ENCODE peak calls at places on chromosomes 13 and 19, in six cellular contexts. J, Q, H, X, F and S are unnamed samples.

GRCh38 chr19:50358483-50359431 is 6.7 kb downstream of the NAPSA start:
- DNase-seq in J (no peak), Q (no peak), H (no peak), X (peak), F (peak), S (no peak)

GRCh38 chr19:48553676-48554384 is 1.9 kb downstream of the SULT2B1 start:
- DNase-seq in J (peak), Q (peak), H (no peak), X (peak), F (no peak), S (peak)

GRCh38 chr13:91313103-91313502 is 34.4 kb upstream of the MIR17HG start:
- DNase-seq in J (no peak), Q (peak), H (no peak), X (peak), F (no peak), S (peak)

GRCh38 chr13:74288361-74288911 is 154.2 kb upstream of the KLF12 start:
- DNase-seq in J (peak), Q (no peak), H (peak), X (no peak), F (no peak), S (peak)

GRCh38 chr13:46761866-46762265 is 35.1 kb downstream of the ESD start:
- DNase-seq in J (no peak), Q (no peak), H (no peak), X (no peak), F (no peak), S (no peak)

GRCh38 chr19:51595776-51596175 is 24.7 kb downstream of the ZNF175 start:
- DNase-seq in J (no peak), Q (no peak), H (no peak), X (no peak), F (no peak), S (no peak)

GRCh38 chr13:73835138-73835721 is 299.0 kb downstream of the KLF12 start:
- DNase-seq in J (no peak), Q (peak), H (no peak), X (peak), F (peak), S (peak)

GRCh38 chr13:113544071-113544891 is 40.3 kb upstream of the TFDP1 start:
- DNase-seq in J (no peak), Q (peak), H (no peak), X (peak), F (no peak), S (no peak)

GRCh38 chr13:98507060-98507797 is 69.7 kb downstream of the STK24 start:
- DNase-seq in J (peak), Q (peak), H (no peak), X (peak), F (no peak), S (peak)

GRCh38 chr19:28998974-28999373 is 214.0 kb downstream of the UQCRFS1 start:
- DNase-seq in J (no peak), Q (no peak), H (no peak), X (no peak), F (no peak), S (no peak)

GRCh38 chr19:24166055-24166454 is 79.1 kb downstream of the ZNF254 start:
- DNase-seq in J (no peak), Q (no peak), H (no peak), X (no peak), F (no peak), S (no peak)

GRCh38 chr19:23287620-23288019 is 37.4 kb upstream of the ZNF724 start:
- DNase-seq in J (no peak), Q (no peak), H (no peak), X (no peak), F (no peak), S (peak)

GRCh38 chr19:48859711-48860572 is 8.5 kb downstream of the PLEKHA4 start:
- DNase-seq in J (peak), Q (no peak), H (peak), X (peak), F (no peak), S (peak)

GRCh38 chr19:322616-323015 is 22.0 kb downstream of the MIER2 start:
- DNase-seq in J (no peak), Q (no peak), H (no peak), X (no peak), F (no peak), S (no peak)

GRCh38 chr13:83312194-83312593 is 570.1 kb downstream of the SLITRK1 start:
- DNase-seq in J (no peak), Q (no peak), H (no peak), X (no peak), F (no peak), S (no peak)

GRCh38 chr19:13033819-13034611 is 38.7 kb downstream of the NFIX start:
- DNase-seq in J (peak), Q (peak), H (peak), X (peak), F (no peak), S (peak)

GRCh38 chr13:106104281-106104901 is 431.1 kb downstream of the EFNB2 start:
- DNase-seq in J (no peak), Q (no peak), H (no peak), X (no peak), F (no peak), S (no peak)

GRCh38 chr19:35262101-35262761 is 6.5 kb upstream of the USF2 start:
- DNase-seq in J (peak), Q (no peak), H (no peak), X (no peak), F (no peak), S (no peak)

GRCh38 chr13:85204668-85205344 is 594.4 kb downstream of the SLITRK6 start:
- DNase-seq in J (no peak), Q (no peak), H (no peak), X (no peak), F (no peak), S (no peak)

GRCh38 chr13:42539670-42540069 is 34.3 kb upstream of the TNFSF11 start:
- DNase-seq in J (no peak), Q (no peak), H (no peak), X (no peak), F (no peak), S (peak)

GRCh38 chr13:52779028-52779612 is 39.5 kb upstream of the CNMD start:
- DNase-seq in J (no peak), Q (no peak), H (no peak), X (no peak), F (no peak), S (peak)

GRCh38 chr13:79160818-79161217 is 245.2 kb downstream of the RBM26 start:
- DNase-seq in J (no peak), Q (no peak), H (no peak), X (no peak), F (no peak), S (no peak)

GRCh38 chr13:30134578-30134977 is 172.8 kb downstream of the KATNAL1 start:
- DNase-seq in J (no peak), Q (no peak), H (no peak), X (no peak), F (no peak), S (no peak)

GRCh38 chr19:48171584-48172170 is 1.2 kb downstream of the ZSWIM9 start:
- DNase-seq in J (no peak), Q (no peak), H (no peak), X (no peak), F (no peak), S (no peak)

GRCh38 chr19:50334741-50335421 is 5.7 kb upstream of the KCNC3 start:
- DNase-seq in J (no peak), Q (no peak), H (no peak), X (no peak), F (no peak), S (no peak)

GRCh38 chr19:43779820-43780219 is 953 bp downstream of the KCNN4 start:
- DNase-seq in J (no peak), Q (no peak), H (no peak), X (peak), F (no peak), S (no peak)

GRCh38 chr19:3555653-3556422 is 1.5 kb downstream of the MFSD12 start:
- DNase-seq in J (no peak), Q (no peak), H (no peak), X (no peak), F (no peak), S (no peak)

GRCh38 chr19:3556978-3557460 is 367 bp downstream of the MFSD12 start:
- DNase-seq in J (peak), Q (no peak), H (no peak), X (peak), F (no peak), S (peak)

GRCh38 chr19:3556423-3556977 is 886 bp downstream of the MFSD12 start:
- DNase-seq in J (no peak), Q (no peak), H (peak), X (peak), F (no peak), S (no peak)

GRCh38 chr19:3554254-3555083 is 2.9 kb downstream of the MFSD12 start:
- DNase-seq in J (no peak), Q (no peak), H (no peak), X (no peak), F (no peak), S (no peak)

DNA sequence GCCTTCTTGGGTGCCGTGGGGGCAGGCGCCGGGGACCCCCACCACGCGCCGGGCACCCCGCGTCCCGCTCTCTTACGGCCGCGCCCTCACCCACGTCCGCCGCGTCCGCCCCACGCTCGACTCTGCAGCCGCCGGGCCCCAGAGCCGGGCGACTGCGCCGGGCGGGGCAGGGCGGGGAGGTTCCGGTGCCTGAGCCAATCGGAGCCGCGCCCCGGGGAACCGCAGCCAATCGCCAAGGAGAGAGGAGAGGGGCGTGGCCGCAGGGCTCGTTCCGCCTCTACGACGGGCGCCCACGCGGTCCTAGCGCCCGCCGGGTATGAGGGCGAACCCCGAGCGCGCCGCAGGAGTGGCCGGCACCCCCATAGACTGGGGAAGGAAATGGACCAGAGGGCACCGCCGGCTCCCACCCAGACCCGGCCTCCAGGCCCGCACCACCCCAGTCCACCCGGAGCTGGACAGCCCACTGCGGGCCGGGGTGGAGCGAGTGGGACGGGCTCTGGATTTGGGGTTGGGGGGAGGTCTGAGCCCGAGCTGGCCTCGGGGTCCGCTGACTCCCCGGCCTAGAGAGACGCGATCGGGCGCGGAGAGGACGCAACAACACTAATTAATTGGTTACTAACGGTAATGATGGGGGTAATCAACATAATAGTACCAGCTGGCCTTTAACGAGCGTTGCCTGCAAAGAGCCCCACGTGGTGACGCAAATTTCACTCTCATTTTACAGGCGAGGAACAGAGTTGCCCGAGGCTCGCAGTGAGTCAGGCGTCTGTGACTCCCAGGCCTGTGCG is at the start of gene MFSD12:
- DNase-seq in J (peak), Q (peak), H (peak), X (peak), F (peak), S (peak)
- TF ChIP-seq CTCF in J (no peak), Q (no peak), H (no peak), X (no peak), F (no peak), S (no peak)

GRCh38 chr13:59774511-59774911 is 389.2 kb downstream of the DIAPH3 start:
- DNase-seq in J (no peak), Q (peak), H (no peak), X (no peak), F (no peak), S (peak)
- TF ChIP-seq CREB1 in J (no peak), Q (no peak), H (no peak), X (no peak), F (no peak), S (no peak)

DNA sequence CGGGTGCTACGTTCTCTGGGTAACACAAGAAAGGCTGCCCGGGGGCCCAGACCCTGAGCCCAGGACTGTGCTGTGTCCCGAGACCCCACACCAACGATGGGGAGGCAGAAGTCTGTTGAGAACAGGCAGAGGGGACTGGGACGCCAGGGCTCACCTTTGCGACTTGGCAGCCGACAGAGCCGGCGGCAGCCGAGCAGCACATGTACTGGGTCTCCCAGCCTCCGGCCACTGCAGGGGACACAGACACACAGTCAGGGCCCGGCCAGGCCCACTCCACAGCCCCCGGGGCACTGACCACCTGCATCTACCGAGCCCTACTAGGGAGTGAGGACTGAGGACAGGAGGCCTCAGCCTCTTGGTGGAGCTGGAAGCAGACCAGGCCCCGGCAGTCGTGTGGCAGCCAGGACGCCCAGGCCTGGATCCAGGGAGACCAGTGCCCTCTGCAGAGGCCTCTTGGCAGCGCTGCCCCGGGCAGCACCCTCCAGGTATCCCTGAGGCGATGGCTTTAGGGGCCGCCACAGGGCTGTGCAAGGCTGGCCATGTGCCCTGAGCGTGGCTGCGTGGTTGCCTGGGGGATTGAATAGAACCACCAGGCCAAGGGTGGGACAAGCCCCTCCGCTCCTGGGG is 5.6 kb upstream of the ATP8B3 start:
- DNase-seq in J (no peak), Q (no peak), H (no peak), X (no peak), F (no peak), S (no peak)
- TF ChIP-seq CTCF in J (no peak), Q (no peak), H (no peak), X (no peak), F (no peak), S (no peak)

GRCh38 chr19:38528213-38528755 is 89.5 kb downstream of the MAP4K1 start:
- DNase-seq in J (no peak), Q (no peak), H (no peak), X (no peak), F (no peak), S (no peak)
- TF ChIP-seq CREB1 in J (no peak), Q (peak), H (no peak), X (no peak), F (no peak), S (no peak)

GRCh38 chr13:61255035-61255796 is 160.4 kb downstream of the PCDH20 start:
- DNase-seq in J (peak), Q (peak), H (peak), X (no peak), F (no peak), S (peak)
- TF ChIP-seq CTCF in J (peak), Q (peak), H (no peak), X (no peak), F (no peak), S (peak)

GRCh38 chr13:95217920-95218830 is 83.1 kb downstream of the ABCC4 start:
- DNase-seq in J (no peak), Q (no peak), H (no peak), X (no peak), F (no peak), S (no peak)
- TF ChIP-seq CREB1 in J (no peak), Q (no peak), H (no peak), X (no peak), F (no peak), S (no peak)

GRCh38 chr13:101514695-101515275 is 62.3 kb downstream of the ITGBL1 start:
- DNase-seq in J (no peak), Q (peak), H (no peak), X (peak), F (no peak), S (peak)
- TF ChIP-seq CTCF in J (peak), Q (peak), H (no peak), X (no peak), F (peak), S (peak)

DNA sequence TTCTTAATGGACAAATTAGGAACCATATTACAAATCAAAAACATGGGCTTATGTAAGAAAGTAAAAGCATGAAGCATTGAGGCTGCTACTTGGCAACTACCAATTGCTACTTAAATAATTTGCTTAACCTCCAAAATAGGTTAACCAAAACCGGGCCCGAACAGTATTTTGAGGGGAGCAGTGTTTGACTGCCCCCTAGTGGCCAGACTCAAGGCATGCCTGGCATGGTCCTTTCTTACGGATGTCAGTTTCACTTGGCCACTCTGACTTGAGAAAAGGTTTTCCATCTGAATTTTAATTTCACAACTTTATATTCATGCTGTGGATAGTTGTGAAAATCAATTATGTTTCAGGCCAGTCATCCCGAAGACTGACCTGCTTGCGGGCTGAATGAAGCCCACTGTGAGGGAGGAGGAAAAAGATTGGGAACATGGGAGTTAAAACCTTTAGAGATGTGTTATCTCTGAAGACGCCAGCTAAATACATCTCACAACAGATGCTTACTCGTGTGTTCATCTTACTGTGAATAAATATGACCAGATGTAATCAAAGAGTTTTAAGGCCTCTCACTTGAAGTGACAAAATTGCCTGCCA is 2.9 kb downstream of the RXFP2 start:
- DNase-seq in J (peak), Q (peak), H (peak), X (peak), F (peak), S (peak)
- TF ChIP-seq CREB1 in J (no peak), Q (no peak), H (no peak), X (no peak), F (no peak), S (no peak)

DNA sequence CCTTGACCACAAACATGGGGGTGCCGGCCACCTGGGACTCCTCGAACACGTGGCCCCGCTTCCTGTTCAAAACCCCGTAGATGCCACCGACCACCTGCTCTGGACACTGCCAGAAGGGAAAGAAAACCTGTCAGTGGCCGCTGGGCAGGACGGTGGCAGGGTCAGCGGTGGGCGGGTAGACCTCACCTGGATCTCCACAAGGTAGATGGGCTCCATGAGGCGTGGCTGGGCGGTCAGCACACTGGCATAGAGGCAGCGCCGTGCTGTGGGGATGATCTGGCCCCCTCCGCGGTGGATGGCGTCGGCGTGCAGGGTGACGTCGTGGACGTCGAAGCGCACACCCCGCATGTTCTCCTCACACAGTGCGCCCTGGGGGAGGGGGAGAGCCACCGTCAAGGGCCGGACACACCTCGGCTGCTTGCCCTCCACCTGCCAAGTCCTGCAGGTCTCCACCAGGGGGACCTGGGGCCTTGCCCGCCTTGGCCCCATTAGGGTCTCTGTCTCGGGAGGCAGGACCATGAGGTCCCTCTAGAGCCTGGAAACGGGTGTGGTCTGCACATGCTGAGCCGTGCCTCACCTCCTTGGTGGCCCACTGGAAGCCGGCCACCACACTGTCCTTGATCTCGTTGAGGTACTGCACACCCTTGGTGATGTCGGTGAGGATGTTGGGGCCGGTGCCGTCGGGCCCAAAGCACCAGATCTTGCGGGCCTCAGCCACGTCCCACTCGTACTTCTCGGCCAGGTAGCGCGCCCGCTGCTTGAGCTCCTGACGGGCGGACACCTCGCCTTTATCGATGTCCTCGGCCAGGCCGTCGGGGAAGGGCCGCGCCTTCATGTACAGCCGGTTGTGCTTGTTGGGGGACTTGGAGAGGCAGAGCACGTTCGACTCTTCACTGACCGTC is 6.6 kb upstream of the DAPK3 start:
- DNase-seq in J (no peak), Q (no peak), H (peak), X (no peak), F (no peak), S (peak)
- TF ChIP-seq CTCF in J (peak), Q (peak), H (peak), X (peak), F (no peak), S (no peak)

GRCh38 chr13:31199527-31199848 is 287 bp upstream of the B3GLCT start:
- DNase-seq in J (no peak), Q (no peak), H (no peak), X (no peak), F (no peak), S (no peak)

GRCh38 chr13:31198524-31198923 is 1.3 kb upstream of the B3GLCT start:
- DNase-seq in J (no peak), Q (no peak), H (no peak), X (no peak), F (no peak), S (no peak)

GRCh38 chr13:31201341-31202024 is 1.7 kb downstream of the B3GLCT start:
- DNase-seq in J (no peak), Q (no peak), H (no peak), X (no peak), F (no peak), S (no peak)

GRCh38 chr13:31199849-31200635 is at the start of gene B3GLCT:
- DNase-seq in J (peak), Q (peak), H (peak), X (peak), F (no peak), S (peak)

DNA sequence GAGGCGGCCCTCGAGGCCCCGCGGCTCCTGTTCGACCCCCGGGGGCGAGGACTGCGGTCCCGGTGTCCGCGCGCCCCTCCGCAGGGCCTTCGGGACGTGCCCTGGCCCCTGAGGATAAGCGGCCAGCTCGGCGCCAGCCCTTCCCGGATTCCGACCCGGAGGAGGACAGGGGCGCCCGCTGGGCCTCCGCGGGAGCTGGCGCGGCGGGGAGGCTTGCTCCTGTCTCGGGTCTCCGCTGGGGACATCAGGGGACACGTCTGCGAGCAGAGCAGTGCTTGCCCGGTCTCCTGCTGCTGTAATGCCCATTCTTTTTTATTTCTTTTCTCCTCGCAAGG is 828 bp downstream of the B3GLCT start:
- DNase-seq in J (peak), Q (peak), H (peak), X (peak), F (no peak), S (peak)
- TF ChIP-seq CREB1 in J (no peak), Q (no peak), H (no peak), X (no peak), F (no peak), S (no peak)